ENCODE peak calls at places on chromosomes 5 and 9, in ten cellular contexts. O is GM10248, R is endothelial cell, Y is GM20000, H is epithelial cell of esophagus, W is colonic mucosa, D is thoracic aorta, N is A673, F is stomach, E is adrenal gland. I is an unnamed sample.

GRCh38 chr5:151680944-151681427 is 5.7 kb downstream of the SPARC start:
- DNase-seq in O (no peak), R (no peak), Y (no peak), H (no peak), W (no peak), D (no peak), N (no peak), F (no peak), E (no peak), I (no peak)

GRCh38 chr9:37083654-37084053 is 36.7 kb upstream of the ZCCHC7 start:
- DNase-seq in O (no peak), R (no peak), Y (no peak), H (no peak), W (no peak), D (no peak), N (peak), F (no peak), E (no peak), I (no peak)

GRCh38 chr5:144549580-144549979 is 378.9 kb downstream of the KCTD16 start:
- DNase-seq in O (no peak), R (no peak), Y (no peak), H (peak), W (peak), D (no peak), N (peak), F (no peak), E (peak), I (no peak)

GRCh38 chr9:99778308-99778707 is 43.4 kb upstream of the NR4A3 start:
- DNase-seq in O (no peak), R (no peak), Y (no peak), H (peak), W (no peak), D (no peak), N (peak), F (no peak), E (peak), I (no peak)

GRCh38 chr5:79743846-79744605 is 54.4 kb downstream of the CMYA5 start:
- DNase-seq in O (no peak), R (no peak), Y (no peak), H (peak), W (no peak), D (no peak), N (no peak), F (no peak), E (peak), I (no peak)

GRCh38 chr9:32427111-32427873 is 42.8 kb downstream of the ACO1 start:
- DNase-seq in O (no peak), R (no peak), Y (no peak), H (no peak), W (peak), D (no peak), N (no peak), F (peak), E (no peak), I (no peak)

GRCh38 chr5:59158165-59158564 is 575.3 kb downstream of the RAB3C start:
- DNase-seq in O (no peak), R (no peak), Y (no peak), H (peak), W (no peak), D (no peak), N (no peak), F (no peak), E (no peak), I (no peak)

GRCh38 chr5:157004893-157005551 is 42.0 kb upstream of the TIMD4 start:
- DNase-seq in O (no peak), R (no peak), Y (peak), H (no peak), W (no peak), D (no peak), N (no peak), F (no peak), E (no peak), I (no peak)

GRCh38 chr5:89313804-89314588 is 431.0 kb upstream of the MEF2C start:
- DNase-seq in O (peak), R (no peak), Y (peak), H (peak), W (no peak), D (no peak), N (peak), F (no peak), E (no peak), I (no peak)

GRCh38 chr5:14362511-14362910 is 219.1 kb upstream of the OTULINL start:
- DNase-seq in O (no peak), R (no peak), Y (no peak), H (no peak), W (no peak), D (no peak), N (peak), F (no peak), E (no peak), I (no peak)

GRCh38 chr9:99824378-99825157 is 2.9 kb downstream of the NR4A3 start:
- DNase-seq in O (peak), R (peak), Y (peak), H (peak), W (peak), D (no peak), N (peak), F (peak), E (peak), I (peak)

GRCh38 chr5:139696894-139697658 is 48.9 kb downstream of the CXXC5 start:
- DNase-seq in O (peak), R (peak), Y (no peak), H (peak), W (peak), D (peak), N (peak), F (peak), E (peak), I (no peak)

GRCh38 chr5:140632366-140633080 is 452 bp downstream of the CD14 start:
- DNase-seq in O (peak), R (no peak), Y (peak), H (peak), W (peak), D (no peak), N (peak), F (peak), E (peak), I (no peak)

GRCh38 chr9:94952553-94953373 is 226.3 kb downstream of the AOPEP start:
- DNase-seq in O (peak), R (peak), Y (peak), H (peak), W (no peak), D (no peak), N (no peak), F (no peak), E (peak), I (no peak)

GRCh38 chr9:75891277-75892167 is 1.0 kb downstream of the PCSK5 start:
- DNase-seq in O (peak), R (peak), Y (peak), H (peak), W (peak), D (no peak), N (peak), F (no peak), E (peak), I (peak)

GRCh38 chr9:116271991-116272390 is 118.4 kb downstream of the PAPPA start:
- DNase-seq in O (no peak), R (no peak), Y (no peak), H (no peak), W (no peak), D (no peak), N (no peak), F (no peak), E (no peak), I (no peak)

GRCh38 chr9:137011907-137012675 is 15.7 kb upstream of the CLIC3 start:
- DNase-seq in O (no peak), R (no peak), Y (no peak), H (no peak), W (no peak), D (no peak), N (no peak), F (no peak), E (no peak), I (no peak)

GRCh38 chr5:163489055-163489744 is 16.2 kb upstream of the MAT2B start:
- DNase-seq in O (no peak), R (peak), Y (no peak), H (peak), W (no peak), D (no peak), N (peak), F (no peak), E (no peak), I (no peak)

GRCh38 chr9:107007361-107007760 is 144.4 kb downstream of the ZNF462 start:
- DNase-seq in O (no peak), R (no peak), Y (no peak), H (no peak), W (no peak), D (no peak), N (peak), F (no peak), E (no peak), I (no peak)

GRCh38 chr5:165525268-165525667 is 2019.8 kb downstream of the MAT2B start:
- DNase-seq in O (no peak), R (no peak), Y (no peak), H (peak), W (no peak), D (no peak), N (peak), F (no peak), E (no peak), I (no peak)

GRCh38 chr5:35229076-35230042 is 928 bp downstream of the PRLR start:
- DNase-seq in O (peak), R (peak), Y (peak), H (peak), W (peak), D (no peak), N (no peak), F (peak), E (peak), I (no peak)

GRCh38 chr9:133359420-133360175 is 3.2 kb downstream of the SURF2 start:
- DNase-seq in O (no peak), R (peak), Y (no peak), H (no peak), W (no peak), D (no peak), N (peak), F (no peak), E (peak), I (no peak)

GRCh38 chr5:148827723-148828122 is 1.3 kb downstream of the ADRB2 start:
- DNase-seq in O (no peak), R (no peak), Y (no peak), H (peak), W (no peak), D (no peak), N (no peak), F (no peak), E (no peak), I (no peak)

GRCh38 chr9:34079181-34079580 is 30.5 kb upstream of the UBAP2 start:
- DNase-seq in O (no peak), R (no peak), Y (no peak), H (peak), W (no peak), D (no peak), N (no peak), F (no peak), E (no peak), I (no peak)

DNA sequence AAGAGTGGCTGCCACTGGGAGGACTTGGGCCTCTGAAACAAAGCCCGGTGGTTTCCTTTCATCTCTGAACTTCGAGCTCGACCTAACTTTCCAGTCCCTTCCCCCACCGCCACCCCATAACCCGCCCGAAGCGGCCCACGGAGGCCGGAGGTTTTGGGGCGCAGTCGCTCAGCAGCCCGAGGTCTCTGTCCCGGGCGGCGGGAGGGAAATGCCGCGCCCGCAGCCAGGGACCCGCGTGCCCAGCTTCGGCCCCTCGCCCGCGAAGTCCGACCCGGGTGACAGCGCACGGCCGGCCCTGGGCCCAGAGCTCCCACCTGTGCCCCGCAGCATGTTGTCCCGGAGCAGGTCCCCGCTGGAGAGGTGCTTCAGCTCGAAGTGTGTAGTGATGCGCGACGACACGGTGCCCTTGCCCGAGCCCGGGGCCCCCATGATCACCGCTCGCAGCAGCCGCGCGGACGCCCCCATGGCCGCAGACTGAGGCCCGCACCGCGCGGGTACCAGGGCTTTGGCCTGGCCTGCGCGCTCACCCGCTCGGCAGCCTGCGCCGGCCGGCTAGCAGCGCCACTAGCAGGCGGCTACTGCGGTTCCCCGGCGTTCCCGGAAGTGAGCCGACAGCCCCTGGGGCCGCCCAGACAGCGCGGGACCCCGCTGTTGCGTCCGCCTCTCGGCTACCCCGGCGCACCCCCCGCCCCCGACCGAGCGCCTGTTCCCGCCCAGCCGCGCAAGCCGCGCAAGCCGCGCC is at the start of gene AK3:
- DNase-seq in O (peak), R (peak), Y (peak), H (peak), W (peak), D (peak), N (peak), F (peak), E (peak), I (peak)
- TF ChIP-seq CTCF in O (peak), R (no peak), Y (peak), H (no peak), W (no peak), D (no peak), N (peak), F (no peak), E (peak), I (no peak)

DNA sequence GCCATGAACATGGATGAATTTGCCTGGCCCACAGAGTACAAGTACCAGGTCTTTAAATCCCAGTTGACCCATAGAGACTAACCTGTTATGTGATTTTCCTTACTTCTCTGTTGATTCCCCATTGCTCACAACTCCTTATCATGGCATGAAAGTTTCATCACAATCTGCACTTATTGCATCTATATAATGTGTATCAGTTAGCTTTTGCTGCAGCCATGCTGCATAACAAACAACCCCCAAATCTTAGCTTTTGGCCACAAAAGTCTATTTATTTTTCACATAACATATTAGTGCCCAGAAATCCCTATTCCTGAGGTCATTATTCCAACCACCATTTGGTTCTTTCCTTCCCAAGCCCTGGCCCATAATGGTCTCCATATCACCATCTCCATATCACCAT is 3.7 kb downstream of the GGTA1 start:
- DNase-seq in O (no peak), R (no peak), Y (no peak), H (no peak), W (no peak), D (no peak), N (no peak), F (no peak), E (no peak), I (no peak)
- TF ChIP-seq CTCF in O (no peak), R (no peak), Y (no peak), H (no peak), W (no peak), D (no peak), N (no peak), F (no peak), E (no peak), I (no peak)

GRCh38 chr5:15957124-15957523 is 222.5 kb downstream of the MARCHF11 start:
- DNase-seq in O (no peak), R (no peak), Y (no peak), H (no peak), W (no peak), D (no peak), N (no peak), F (no peak), E (no peak), I (no peak)
- TF ChIP-seq CTCF in O (no peak), R (no peak), Y (no peak), H (no peak), W (no peak), D (no peak), N (no peak), F (no peak), E (no peak), I (no peak)

GRCh38 chr5:177403826-177404640 is 3.6 kb upstream of the PFN3 start:
- DNase-seq in O (peak), R (peak), Y (peak), H (peak), W (peak), D (peak), N (peak), F (peak), E (peak), I (peak)

GRCh38 chr5:177404641-177405134 is 4.2 kb upstream of the PFN3 start:
- DNase-seq in O (no peak), R (no peak), Y (peak), H (no peak), W (no peak), D (no peak), N (no peak), F (no peak), E (peak), I (no peak)

GRCh38 chr5:177402271-177403043 is 2.0 kb upstream of the PFN3 start:
- DNase-seq in O (peak), R (peak), Y (peak), H (peak), W (peak), D (no peak), N (peak), F (peak), E (peak), I (peak)

GRCh38 chr5:177405312-177405711 is 4.1 kb downstream of the F12 start:
- DNase-seq in O (no peak), R (no peak), Y (no peak), H (no peak), W (no peak), D (no peak), N (no peak), F (no peak), E (no peak), I (no peak)

GRCh38 chr5:177403194-177403825 is 2.8 kb upstream of the PFN3 start:
- DNase-seq in O (peak), R (no peak), Y (peak), H (peak), W (no peak), D (no peak), N (peak), F (peak), E (no peak), I (peak)
- TF ChIP-seq CTCF in O (peak), R (no peak), Y (no peak), H (peak), W (no peak), D (no peak), N (no peak), F (no peak), E (no peak), I (no peak)

GRCh38 chr9:97527626-97528528 is 26.4 kb downstream of the TMOD1 start:
- DNase-seq in O (no peak), R (no peak), Y (no peak), H (no peak), W (no peak), D (no peak), N (no peak), F (no peak), E (no peak), I (no peak)
- TF ChIP-seq CTCF in O (no peak), R (no peak), Y (no peak), H (no peak), W (no peak), D (no peak), N (no peak), F (no peak), E (no peak), I (no peak)

DNA sequence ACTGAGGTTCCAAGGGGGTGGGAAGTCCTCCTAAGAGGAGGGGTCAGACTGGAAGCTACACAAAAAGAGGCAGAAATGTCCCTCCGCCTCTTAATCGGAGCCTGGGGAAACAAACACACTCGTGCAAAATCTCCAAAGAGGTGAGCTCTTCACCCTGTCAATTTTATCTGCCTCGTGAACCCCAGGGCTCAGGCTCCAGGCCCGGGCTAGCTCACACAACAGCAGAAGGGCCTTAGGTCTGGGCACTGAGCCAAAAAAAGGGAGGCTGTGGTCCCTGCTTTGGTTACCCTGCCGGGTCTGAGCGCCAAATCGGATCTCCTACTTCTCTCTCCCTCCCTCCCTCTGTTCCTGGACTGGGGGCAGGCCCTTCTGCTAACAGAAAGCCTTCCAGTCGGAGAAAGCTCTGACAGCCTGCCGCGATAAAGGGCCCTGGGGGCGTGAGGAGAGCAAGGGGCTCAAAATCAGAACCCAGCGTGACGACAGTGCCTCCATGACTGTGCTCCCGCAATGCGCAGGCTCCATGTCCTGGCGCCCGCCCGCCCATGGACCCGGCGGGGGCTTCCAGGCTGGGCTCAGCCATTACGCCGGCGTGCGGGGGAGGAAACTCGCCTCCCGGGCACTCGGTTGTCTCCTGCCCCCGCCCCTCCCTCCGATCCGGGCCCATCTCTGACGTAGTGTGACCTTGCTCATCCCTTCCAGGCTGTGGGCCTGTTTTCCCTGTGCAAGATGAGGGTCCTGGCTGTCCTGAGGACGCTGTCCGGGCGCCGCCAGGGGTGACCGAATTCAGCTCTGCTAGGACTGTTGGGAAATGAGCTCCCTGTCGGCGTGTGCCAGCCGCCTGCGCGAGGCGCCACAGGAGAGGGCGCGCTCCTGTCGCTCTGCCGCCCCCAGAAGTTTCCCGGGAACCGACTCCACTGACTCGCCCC is 865 bp upstream of the SLC22A4 start:
- DNase-seq in O (peak), R (peak), Y (peak), H (peak), W (peak), D (peak), N (peak), F (peak), E (peak), I (peak)
- TF ChIP-seq CTCF in O (no peak), R (no peak), Y (no peak), H (peak), W (no peak), D (peak), N (peak), F (no peak), E (no peak), I (peak)

GRCh38 chr5:122076023-122076422 is 2.0 kb downstream of the LOX start:
- DNase-seq in O (no peak), R (no peak), Y (no peak), H (peak), W (no peak), D (no peak), N (peak), F (no peak), E (no peak), I (no peak)
- TF ChIP-seq CTCF in O (no peak), R (no peak), Y (no peak), H (no peak), W (no peak), D (no peak), N (no peak), F (no peak), E (no peak), I (no peak)

DNA sequence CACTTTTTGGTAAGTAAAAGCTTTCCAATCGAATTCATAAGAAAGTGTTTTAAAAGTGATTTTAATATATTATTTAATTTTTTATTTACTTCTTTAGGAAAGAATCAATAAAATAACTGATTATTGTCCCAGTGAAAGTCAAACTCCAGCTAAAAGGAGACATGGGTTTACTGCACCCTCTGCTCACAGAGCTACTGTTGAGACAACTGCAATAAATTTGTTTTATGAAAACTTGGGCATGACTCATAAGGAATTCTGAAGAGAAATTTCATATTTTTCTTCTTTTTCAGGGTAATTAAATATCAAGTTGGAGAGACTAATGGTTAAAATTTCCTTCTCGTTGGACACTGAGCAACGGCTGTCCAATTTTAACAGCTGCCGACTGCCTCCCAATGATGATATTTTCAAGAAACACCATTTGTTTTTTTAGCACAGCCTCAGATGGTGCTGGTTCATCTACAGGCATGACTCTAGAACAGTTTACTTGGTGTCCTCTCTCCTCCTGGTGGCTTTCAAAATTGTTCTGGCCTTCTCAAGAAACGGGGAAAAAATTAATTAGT is 259.3 kb upstream of the RGMB start:
- DNase-seq in O (no peak), R (no peak), Y (no peak), H (no peak), W (no peak), D (no peak), N (no peak), F (no peak), E (no peak), I (no peak)
- TF ChIP-seq CTCF in O (no peak), R (no peak), Y (no peak), H (no peak), W (no peak), D (no peak), N (no peak), F (no peak), E (no peak), I (no peak)